ENCODE peak calls at places on chromosome 14, in ten cellular contexts. X is AG10803; M is CD4-positive, CD25-positive, alpha-beta regulatory T cell; S is T-helper 2 cell; C is mucosa of gallbladder; G is Right ventricle myocardium superior; F is BE2C; I is stimulated activated CD4-positive, alpha-beta T cell treated with anti-CD3 and anti-CD28 coated beads, Interleukin-4, amount 100 ng/mL, for 24 hours; Z is activated naive CD4-positive, alpha-beta T cell treated with Interleukin-2 at 50 U/mL for 16 hours; D is endothelial cell of umbilical vein. W is an unnamed sample.

GRCh38 chr14:90740081-90740480 is 76.1 kb downstream of the TTC7B start:
- DNase-seq in F (peak; percentile 73), M (no peak), G (no peak), X (no peak), Z (no peak), C (no peak), D (no peak), I (no peak), S (no peak), W (no peak)

GRCh38 chr14:92866181-92866752 is 56.7 kb upstream of the CHGA start:
- DNase-seq in S (no peak), X (no peak), F (no peak), D (peak; percentile 96), M (no peak), C (no peak), Z (no peak), G (no peak), I (no peak), W (no peak)

GRCh38 chr14:22095845-22096510 is 422.4 kb upstream of the OR4E1 start:
- DNase-seq in S (no peak), I (no peak), Z (peak; percentile 3), C (no peak), G (no peak), M (peak; percentile 65), X (no peak), F (no peak), D (no peak), W (no peak)

GRCh38 chr14:96567289-96567899 is 65.2 kb downstream of the PAPOLA start:
- DNase-seq in Z (no peak), S (no peak), G (no peak), C (no peak), M (peak; percentile 51), X (peak; percentile 45), D (peak; percentile 46), F (no peak), I (no peak), W (peak; percentile 14)

GRCh38 chr14:68451676-68452387 is 341.0 kb downstream of the ZFP36L1 start:
- DNase-seq in F (no peak), Z (no peak), S (no peak), D (no peak), I (no peak), X (peak; percentile 97), M (no peak), C (no peak), G (no peak), W (no peak)

GRCh38 chr14:99131632-99132271 is 140.2 kb downstream of the BCL11B start:
- DNase-seq in C (peak; percentile 7), D (no peak), F (no peak), G (no peak), I (no peak), M (no peak), Z (no peak), S (no peak), X (no peak), W (no peak)

GRCh38 chr14:61498811-61499210 is 177.4 kb downstream of the PRKCH start:
- DNase-seq in I (no peak), M (no peak), F (no peak), Z (no peak), S (no peak), D (peak; percentile 91), G (no peak), C (no peak), X (peak; percentile 81), W (no peak)

GRCh38 chr14:99728981-99729451 is 44.9 kb downstream of the CYP46A1 start:
- DNase-seq in D (no peak), Z (no peak), G (no peak), F (no peak), I (no peak), S (no peak), M (no peak), X (no peak), C (no peak), W (no peak)

GRCh38 chr14:102498005-102498677 is 11.4 kb downstream of the ANKRD9 start:
- DNase-seq in G (peak; percentile 53), S (no peak), M (no peak), F (peak; percentile 64), D (no peak), X (no peak), I (no peak), Z (no peak), C (no peak), W (no peak)

GRCh38 chr14:73249108-73249507 is 11.8 kb downstream of the PAPLN start:
- DNase-seq in I (no peak), D (no peak), X (no peak), G (no peak), S (no peak), F (no peak), Z (no peak), C (no peak), M (no peak), W (no peak)

GRCh38 chr14:100065161-100065871 is at the start of gene EVL:
- DNase-seq in S (peak; percentile 59), I (peak; percentile 85), G (peak; percentile 64), M (peak; percentile 95), Z (peak; percentile 86), F (no peak), D (peak; percentile 34), C (peak; percentile 42), X (no peak), W (no peak)

GRCh38 chr14:79225815-79226214 is 985.5 kb downstream of the DIO2 start:
- DNase-seq in G (no peak), C (no peak), S (no peak), Z (no peak), M (no peak), D (no peak), F (no peak), I (no peak), X (no peak), W (no peak)

GRCh38 chr14:68665116-68665515 is 127.8 kb downstream of the ZFP36L1 start:
- DNase-seq in Z (no peak), M (no peak), G (no peak), S (no peak), D (peak; percentile 48), I (no peak), F (no peak), X (no peak), C (no peak), W (no peak)

GRCh38 chr14:60102389-60102788 is 10.7 kb downstream of the PCNX4 start:
- DNase-seq in S (no peak), Z (no peak), M (no peak), G (no peak), F (no peak), X (peak; percentile 93), C (no peak), D (no peak), I (no peak), W (no peak)